ENCODE peak calls at places on chromosome 21, in five cellular contexts. O, Q, V, A and R are unnamed samples.

GRCh38 chr21:31609081-31609480 is 50.4 kb upstream of the SOD1 start:
- DNase-seq in V (peak), Q (no peak), O (no peak), A (no peak), R (no peak)

GRCh38 chr21:43343095-43343991 is 83.6 kb downstream of the SIK1 start:
- DNase-seq in A (no peak), O (no peak), V (no peak), Q (no peak), R (no peak)

GRCh38 chr21:14487490-14488432 is 58.4 kb downstream of the SAMSN1 start:
- DNase-seq in Q (no peak), O (no peak), A (no peak), V (no peak), R (no peak)

GRCh38 chr21:31204801-31205200 is 139.3 kb downstream of the TIAM1 start:
- DNase-seq in Q (no peak), A (no peak), O (no peak), V (no peak), R (no peak)

GRCh38 chr21:31173881-31174555 is 135.7 kb upstream of the KRTAP19-8 start:
- DNase-seq in O (no peak), V (no peak), Q (no peak), A (no peak), R (peak)

GRCh38 chr21:24110846-24111245 is 1496.4 kb downstream of the MRPL39 start:
- DNase-seq in V (no peak), A (no peak), O (no peak), Q (peak), R (no peak)

GRCh38 chr21:25956993-25957714 is 213.4 kb downstream of the APP start:
- DNase-seq in O (no peak), V (no peak), Q (peak), A (no peak), R (no peak)

GRCh38 chr21:24204641-24205040 is 1402.6 kb downstream of the MRPL39 start:
- DNase-seq in Q (no peak), V (no peak), A (no peak), O (no peak), R (no peak)

GRCh38 chr21:25639167-25639921 is at the start of gene JAM2:
- DNase-seq in O (peak), Q (no peak), A (peak), V (peak), R (peak)

GRCh38 chr21:35381743-35382310 is 332.7 kb upstream of the RUNX1 start:
- DNase-seq in Q (no peak), O (no peak), A (no peak), V (no peak), R (no peak)

GRCh38 chr21:27793901-27794300 is 827.0 kb upstream of the ADAMTS5 start:
- DNase-seq in Q (no peak), V (no peak), O (no peak), A (no peak), R (no peak)

GRCh38 chr21:17610862-17611261 is 1.8 kb downstream of the BTG3 start:
- DNase-seq in V (peak), Q (no peak), A (no peak), O (no peak), R (no peak)

GRCh38 chr21:39637197-39637970 is 24.6 kb downstream of the B3GALT5 start:
- DNase-seq in V (no peak), O (no peak), Q (no peak), A (no peak), R (no peak)

GRCh38 chr21:43880111-43880985 is 15.3 kb downstream of the AGPAT3 start:
- DNase-seq in A (no peak), O (no peak), Q (no peak), V (no peak), R (no peak)

GRCh38 chr21:27477321-27477720 is 510.4 kb upstream of the ADAMTS5 start:
- DNase-seq in O (no peak), V (no peak), A (no peak), Q (no peak), R (no peak)

GRCh38 chr21:33059319-33059894 is 10.5 kb upstream of the OLIG1 start:
- DNase-seq in Q (no peak), A (no peak), V (no peak), O (no peak), R (no peak)

GRCh38 chr21:26550357-26550756 is 22.7 kb downstream of the CYYR1 start:
- DNase-seq in A (no peak), Q (no peak), V (no peak), O (no peak), R (no peak)

GRCh38 chr21:32278518-32279376 is at the start of gene MIS18A:
- DNase-seq in O (peak), A (peak), V (peak), Q (peak), R (peak)

GRCh38 chr21:35593000-35593502 is 467.3 kb downstream of the SETD4 start:
- DNase-seq in O (no peak), A (no peak), V (no peak), Q (no peak), R (no peak)

GRCh38 chr21:29238967-29239289 is 59.8 kb upstream of the BACH1 start:
- DNase-seq in A (no peak), Q (peak), V (no peak), O (no peak), R (no peak)

GRCh38 chr21:27550258-27550657 is 583.4 kb upstream of the ADAMTS5 start:
- DNase-seq in A (no peak), Q (no peak), V (no peak), O (no peak), R (no peak)

GRCh38 chr21:29416268-29416667 is 117.5 kb downstream of the BACH1 start:
- DNase-seq in O (no peak), Q (no peak), V (no peak), A (no peak), R (no peak)

GRCh38 chr21:28124541-28124940 is 868.1 kb downstream of the LTN1 start:
- DNase-seq in V (no peak), A (no peak), Q (no peak), O (no peak), R (no peak)

GRCh38 chr21:26966978-26967913 is at the start of gene ADAMTS5:
- DNase-seq in V (no peak), Q (no peak), O (no peak), A (no peak), R (no peak)

GRCh38 chr21:33158654-33159053 is 71.1 kb upstream of the IFNAR2 start:
- DNase-seq in O (no peak), Q (no peak), A (no peak), V (no peak), R (no peak)

GRCh38 chr21:21230672-21231071 is 232.5 kb downstream of the NCAM2 start:
- DNase-seq in A (no peak), O (no peak), V (no peak), Q (no peak), R (no peak)

GRCh38 chr21:33162436-33162921 is 67.3 kb upstream of the IFNAR2 start:
- DNase-seq in V (no peak), Q (no peak), O (no peak), A (no peak), R (no peak)

GRCh38 chr21:32456497-32456918 is 44.0 kb downstream of the EVA1C start:
- DNase-seq in Q (no peak), O (no peak), A (no peak), V (no peak), R (no peak)

GRCh38 chr21:28587748-28588147 is 404.9 kb downstream of the LTN1 start:
- DNase-seq in Q (peak), A (no peak), V (no peak), O (no peak), R (no peak)

GRCh38 chr21:38268859-38269566 is 12.2 kb downstream of the KCNJ15 start:
- DNase-seq in O (peak), V (no peak), Q (no peak), A (no peak), R (no peak)

GRCh38 chr21:38264581-38264980 is 7.8 kb downstream of the KCNJ15 start:
- DNase-seq in Q (no peak), A (no peak), V (no peak), O (no peak), R (no peak)

GRCh38 chr21:38267136-38267535 is 10.3 kb downstream of the KCNJ15 start:
- DNase-seq in O (no peak), V (no peak), A (no peak), Q (no peak), R (no peak)

GRCh38 chr21:38267991-38268858 is 11.4 kb downstream of the KCNJ15 start:
- DNase-seq in A (no peak), O (peak), Q (no peak), V (no peak), R (no peak)

DNA sequence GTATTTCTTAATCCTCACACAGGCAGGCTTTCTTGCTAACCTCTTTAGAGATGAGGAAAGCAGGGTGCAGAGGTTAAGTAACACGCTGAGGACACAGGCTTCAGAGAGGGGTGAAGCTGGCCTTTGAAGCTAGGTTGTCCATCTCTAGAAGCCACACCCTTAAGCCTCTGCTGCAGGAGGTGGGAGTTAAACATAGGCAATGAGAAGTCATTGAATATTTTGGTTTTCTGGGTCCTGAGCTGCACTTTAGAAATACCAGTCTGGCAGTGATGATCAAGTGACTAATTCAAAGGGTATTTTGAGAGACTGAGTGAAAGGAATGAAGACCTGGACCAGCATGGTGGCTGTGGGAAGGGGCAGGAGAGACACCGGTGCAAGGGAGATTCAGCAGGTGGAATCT is 9.9 kb downstream of the KCNJ15 start:
- DNase-seq in A (no peak), O (no peak), V (no peak), Q (no peak), R (no peak)
- H3K4me3 ChIP-seq in A (no peak), O (no peak), V (no peak), Q (no peak), R (no peak)

GRCh38 chr21:34345892-34346291 is 17.9 kb upstream of the KCNE2 start:
- DNase-seq in A (no peak), V (no peak), Q (no peak), O (no peak), R (no peak)
- H3K4me3 ChIP-seq in A (no peak), V (no peak), Q (no peak), O (no peak), R (no peak)

DNA sequence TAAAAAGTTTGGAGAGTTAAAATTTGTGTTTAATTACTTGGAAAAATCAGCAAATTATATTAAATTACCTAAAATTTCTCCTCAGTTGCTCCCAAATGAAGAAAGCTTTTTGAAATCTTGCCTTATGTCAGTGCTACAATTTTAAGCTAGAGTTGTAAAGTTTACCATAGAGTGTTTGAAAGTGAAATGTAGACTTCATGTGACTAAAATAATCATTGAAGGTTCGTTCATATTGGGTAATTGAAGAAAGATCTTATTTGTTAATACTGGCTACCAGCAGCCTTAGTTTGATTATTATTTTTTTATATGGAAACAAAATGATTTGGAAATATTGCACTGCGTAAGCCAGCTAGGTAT is 4.4 kb downstream of the DYRK1A start:
- DNase-seq in A (no peak), V (no peak), O (no peak), Q (no peak), R (no peak)
- H3K4me3 ChIP-seq in A (peak), V (peak), O (peak), Q (no peak), R (peak)

GRCh38 chr21:44927259-44927586 is 6.5 kb upstream of the ITGB2 start:
- DNase-seq in Q (no peak), V (no peak), A (peak), O (no peak), R (no peak)

GRCh38 chr21:44927587-44928461 is 7.1 kb upstream of the ITGB2 start:
- DNase-seq in Q (no peak), V (peak), O (peak), A (peak), R (peak)

GRCh38 chr21:44924611-44925010 is 3.9 kb upstream of the ITGB2 start:
- DNase-seq in O (no peak), V (no peak), Q (no peak), A (peak), R (no peak)

GRCh38 chr21:44925027-44925755 is 4.5 kb upstream of the ITGB2 start:
- DNase-seq in O (no peak), A (peak), Q (no peak), V (no peak), R (no peak)

GRCh38 chr21:44926364-44927101 is 5.8 kb upstream of the ITGB2 start:
- DNase-seq in O (no peak), Q (no peak), V (no peak), A (peak), R (peak)
- H3K4me3 ChIP-seq in O (no peak), Q (no peak), V (no peak), A (peak), R (peak)

DNA sequence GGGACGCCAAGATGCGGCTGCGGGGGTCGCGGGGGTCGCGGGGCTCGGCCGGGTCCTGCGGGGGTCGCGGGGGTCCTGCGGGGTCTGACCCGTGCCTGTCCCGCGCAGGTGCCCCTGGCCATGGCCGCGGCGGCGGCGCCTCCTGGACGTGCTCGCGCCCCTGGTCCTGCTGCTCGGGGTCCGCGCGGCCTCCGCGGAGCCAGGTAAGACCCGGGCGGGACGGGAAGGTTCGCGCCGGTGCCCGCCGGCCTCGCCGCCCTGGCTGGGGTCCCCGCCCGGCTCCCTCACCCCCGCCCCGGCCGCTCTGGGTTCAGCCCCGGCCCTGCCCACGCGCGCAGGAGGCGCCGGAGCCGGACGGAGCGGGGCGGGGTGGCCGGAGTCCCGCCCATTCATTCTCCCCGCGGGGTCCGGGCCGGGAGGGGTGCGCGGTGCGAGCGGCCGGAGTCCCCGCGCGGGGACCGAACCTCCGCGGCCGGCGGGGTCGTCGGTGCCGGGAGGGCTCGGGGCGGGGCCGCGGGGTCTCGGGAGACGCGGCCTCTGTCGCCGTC is 380 bp downstream of the COL18A1 start:
- DNase-seq in V (no peak), A (no peak), O (no peak), Q (no peak), R (peak)
- H3K4me3 ChIP-seq in V (no peak), A (no peak), O (no peak), Q (peak), R (no peak)

GRCh38 chr21:41219498-41220207 is 51.7 kb downstream of the BACE2 start:
- DNase-seq in V (no peak), O (no peak), Q (no peak), A (no peak), R (no peak)

GRCh38 chr21:41217656-41218380 is 49.9 kb downstream of the BACE2 start:
- DNase-seq in V (no peak), O (no peak), A (no peak), Q (peak), R (no peak)

GRCh38 chr21:41220208-41220733 is 52.3 kb downstream of the BACE2 start:
- DNase-seq in A (no peak), V (no peak), Q (no peak), O (no peak), R (no peak)

GRCh38 chr21:41226853-41227252 is 58.9 kb downstream of the BACE2 start:
- DNase-seq in O (no peak), V (no peak), A (no peak), Q (no peak), R (no peak)

DNA sequence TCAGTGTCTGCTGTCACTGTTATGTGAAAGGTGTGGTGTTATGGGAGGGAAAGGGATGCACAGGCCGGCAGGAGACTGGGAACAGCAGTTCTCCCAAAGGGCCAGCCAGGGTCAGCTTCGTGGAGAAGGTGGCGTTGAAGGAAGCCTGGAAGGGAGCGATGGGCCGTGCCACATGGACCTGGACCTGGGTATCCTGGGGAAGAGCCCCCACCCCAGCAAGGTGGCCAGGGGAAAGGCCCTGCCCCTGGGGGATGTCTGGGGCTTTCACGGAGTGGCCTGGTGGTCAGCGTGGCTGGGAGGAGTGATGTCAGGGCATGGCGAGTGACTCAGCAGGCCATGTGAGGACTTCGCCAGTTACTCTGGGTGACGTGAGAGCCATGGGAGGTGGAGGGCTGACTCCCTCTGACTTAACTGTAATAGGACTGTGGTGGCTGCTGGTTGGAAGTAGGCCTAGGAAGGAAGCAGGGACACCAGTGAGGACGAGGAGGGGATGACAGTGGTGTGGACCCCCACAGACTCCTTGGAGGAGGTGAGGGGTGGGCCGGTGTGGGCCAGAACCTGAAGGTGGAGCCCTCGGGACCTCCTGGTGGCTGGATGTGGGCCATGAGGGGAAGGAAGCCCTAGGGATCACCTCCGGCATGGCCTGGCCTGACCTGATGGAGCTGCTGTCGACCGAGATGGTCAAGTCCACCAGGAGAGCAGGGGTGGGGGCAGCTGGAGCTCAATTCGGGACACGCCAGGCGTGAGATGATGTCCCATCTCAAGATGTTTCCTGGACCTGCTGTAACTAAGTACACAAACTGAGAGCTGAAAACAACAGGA is 54.5 kb downstream of the BACE2 start:
- DNase-seq in A (no peak), O (no peak), V (no peak), Q (no peak), R (no peak)
- H3K4me3 ChIP-seq in A (no peak), O (no peak), V (no peak), Q (no peak), R (no peak)

GRCh38 chr21:16195896-16196443 is 466.2 kb downstream of the USP25 start:
- DNase-seq in A (no peak), O (no peak), Q (no peak), V (no peak), R (no peak)

GRCh38 chr21:16193758-16194606 is 464.2 kb downstream of the USP25 start:
- DNase-seq in O (peak), V (peak), A (no peak), Q (peak), R (no peak)

GRCh38 chr21:16194851-16195251 is 465.1 kb downstream of the USP25 start:
- DNase-seq in A (no peak), V (no peak), Q (no peak), O (no peak), R (no peak)

GRCh38 chr21:16195476-16195875 is 465.7 kb downstream of the USP25 start:
- DNase-seq in O (peak), Q (no peak), A (no peak), V (no peak), R (no peak)

GRCh38 chr21:16192900-16193299 is 463.1 kb downstream of the USP25 start:
- DNase-seq in O (no peak), Q (no peak), V (no peak), A (no peak), R (no peak)
- H3K4me3 ChIP-seq in O (no peak), Q (no peak), V (no peak), A (no peak), R (no peak)

GRCh38 chr21:16086936-16087335 is 357.2 kb downstream of the USP25 start:
- DNase-seq in O (no peak), V (no peak), A (no peak), Q (no peak), R (no peak)

GRCh38 chr21:16082038-16082816 is 352.4 kb downstream of the USP25 start:
- DNase-seq in Q (no peak), O (no peak), A (no peak), V (peak), R (no peak)

GRCh38 chr21:16086121-16086520 is 356.3 kb downstream of the USP25 start:
- DNase-seq in A (no peak), Q (no peak), O (no peak), V (no peak), R (no peak)

GRCh38 chr21:16085436-16085835 is 355.7 kb downstream of the USP25 start:
- DNase-seq in O (no peak), A (no peak), V (no peak), Q (no peak), R (no peak)

DNA sequence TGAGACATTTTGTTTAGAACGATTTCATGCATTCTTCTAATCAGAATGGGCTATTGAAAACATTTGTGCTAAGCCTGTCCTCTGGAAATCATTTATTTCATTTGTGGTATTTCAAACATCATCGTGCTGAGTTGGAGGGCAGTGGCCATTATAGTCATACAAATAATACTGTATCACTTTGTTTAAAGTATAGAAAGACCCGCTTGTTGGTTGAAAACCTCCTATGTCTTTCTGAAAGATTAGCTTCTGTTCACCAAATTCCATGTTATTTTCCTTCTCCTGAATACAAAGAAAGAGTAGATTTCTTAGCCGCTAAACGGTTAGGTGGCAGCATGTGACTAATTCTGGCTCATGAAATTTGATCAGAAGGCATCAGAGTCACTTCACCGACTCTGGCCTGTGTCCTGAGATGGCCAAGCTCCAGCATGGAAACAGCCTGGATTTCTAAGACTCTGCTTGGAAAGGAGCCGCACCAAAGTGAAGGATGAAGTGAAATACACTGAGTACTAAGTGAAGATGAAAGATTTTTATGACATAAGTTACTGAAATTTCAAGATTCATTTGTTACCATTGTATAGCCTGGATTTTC is 355.1 kb downstream of the USP25 start:
- DNase-seq in A (no peak), Q (no peak), O (no peak), V (no peak), R (no peak)
- H3K4me3 ChIP-seq in A (no peak), Q (no peak), O (no peak), V (no peak), R (no peak)